ENCODE peak calls at places on chromosomes 1 and 21, in six cellular contexts. B is choroid plexus epithelial cell, U is iPS DF 19.7, X is H7, L is Right ventricle myocardium superior, F is ascending aorta. W is an unnamed sample.

GRCh38 chr1:29682918-29683314 is 446.6 kb downstream of the PTPRU start:
- DNase-seq in F (no peak), U (no peak), B (peak), L (no peak), X (peak), W (no peak)

GRCh38 chr1:23639460-23639859 is 52.1 kb upstream of the RPL11 start:
- DNase-seq in X (no peak), L (no peak), B (no peak), F (no peak), U (no peak), W (no peak)

GRCh38 chr1:55781944-55782482 is 566.8 kb upstream of the USP24 start:
- DNase-seq in X (no peak), B (peak), U (no peak), L (no peak), F (no peak), W (no peak)

GRCh38 chr1:209491031-209491430 is 92.5 kb upstream of the CAMK1G start:
- DNase-seq in L (no peak), U (no peak), F (no peak), X (no peak), B (no peak), W (no peak)

GRCh38 chr1:164559342-164560070 is 522 bp downstream of the PBX1 start:
- DNase-seq in X (peak), B (peak), L (peak), F (no peak), U (no peak), W (peak)

GRCh38 chr21:38787461-38788274 is 18.1 kb upstream of the ETS2 start:
- DNase-seq in L (no peak), B (peak), F (no peak), X (peak), U (no peak), W (no peak)

GRCh38 chr1:30615076-30615795 is 108.1 kb downstream of the MATN1 start:
- DNase-seq in U (no peak), F (no peak), L (no peak), X (no peak), B (no peak), W (no peak)

GRCh38 chr1:226135059-226135651 is 51.4 kb downstream of the ACBD3 start:
- DNase-seq in L (peak), X (peak), F (no peak), B (no peak), U (no peak), W (peak)

GRCh38 chr1:76135835-76136234 is 61.3 kb downstream of the ST6GALNAC3 start:
- DNase-seq in F (no peak), U (no peak), L (no peak), B (no peak), X (no peak), W (no peak)

GRCh38 chr1:40300651-40301050 is 16.4 kb downstream of the COL9A2 start:
- DNase-seq in L (no peak), B (no peak), X (no peak), U (no peak), F (no peak), W (no peak)

W was measured in lower lobe of right lung.